ENCODE peak calls at places on chromosomes 6 and 20, in four cellular contexts. One of them, this sample, is unnamed.

GRCh38 chr6:57198926-57199636 is 23.0 kb downstream of the RAB23 start:
- DNase-seq in ovary: no peak
- DNase-seq in A549: peak
- DNase-seq in GM12878: no peak
- DNase-seq in this sample: no peak

GRCh38 chr6:97697450-97697849 is 414.4 kb upstream of the MMS22L start:
- DNase-seq in ovary: no peak
- DNase-seq in A549: no peak
- DNase-seq in GM12878: no peak
- DNase-seq in this sample: no peak

GRCh38 chr6:90008908-90009501 is 114.7 kb downstream of the GJA10 start:
- DNase-seq in ovary: no peak
- DNase-seq in A549: no peak
- DNase-seq in GM12878: no peak
- DNase-seq in this sample: peak

GRCh38 chr20:58117944-58118343 is 110.5 kb downstream of the ANKRD60 start:
- DNase-seq in ovary: no peak
- DNase-seq in A549: no peak
- DNase-seq in GM12878: no peak
- DNase-seq in this sample: peak

GRCh38 chr6:87279051-87279595 is 43.3 kb upstream of the SMIM8 start:
- DNase-seq in ovary: no peak
- DNase-seq in A549: no peak
- DNase-seq in GM12878: no peak
- DNase-seq in this sample: no peak

GRCh38 chr20:47220161-47220582 is 136.3 kb downstream of the ZMYND8 start:
- DNase-seq in ovary: no peak
- DNase-seq in A549: peak
- DNase-seq in GM12878: no peak
- DNase-seq in this sample: no peak

GRCh38 chr6:38933426-38933825 is 115.2 kb upstream of the GLP1R start:
- DNase-seq in ovary: no peak
- DNase-seq in A549: peak
- DNase-seq in GM12878: no peak
- DNase-seq in this sample: no peak

GRCh38 chr20:4920655-4921054 is 80.7 kb downstream of the SLC23A2 start:
- DNase-seq in ovary: no peak
- DNase-seq in A549: no peak
- DNase-seq in GM12878: no peak
- DNase-seq in this sample: no peak

GRCh38 chr6:11848852-11849731 is 70.5 kb upstream of the ADTRP start:
- DNase-seq in ovary: no peak
- DNase-seq in A549: no peak
- DNase-seq in GM12878: no peak
- DNase-seq in this sample: no peak

GRCh38 chr6:56699066-56699654 is 56.5 kb upstream of the DST start:
- DNase-seq in ovary: no peak
- DNase-seq in A549: no peak
- DNase-seq in GM12878: no peak
- DNase-seq in this sample: no peak

GRCh38 chr6:85756982-85757381 is 114.3 kb upstream of the SYNCRIP start:
- DNase-seq in ovary: no peak
- DNase-seq in A549: peak
- DNase-seq in GM12878: no peak
- DNase-seq in this sample: no peak

GRCh38 chr6:116883005-116883404 is 6.0 kb downstream of the RFX6 start:
- DNase-seq in ovary: no peak
- DNase-seq in A549: no peak
- DNase-seq in GM12878: no peak
- DNase-seq in this sample: no peak

GRCh38 chr6:82118150-82118562 is 129.4 kb downstream of the IBTK start:
- DNase-seq in ovary: no peak
- DNase-seq in A549: no peak
- DNase-seq in GM12878: no peak
- DNase-seq in this sample: no peak

GRCh38 chr6:161048636-161049035 is 57.1 kb downstream of the MAP3K4 start:
- DNase-seq in ovary: no peak
- DNase-seq in A549: no peak
- DNase-seq in GM12878: no peak
- DNase-seq in this sample: no peak

GRCh38 chr6:126696921-126697693 is 357.2 kb downstream of the CENPW start:
- DNase-seq in ovary: no peak
- DNase-seq in A549: no peak
- DNase-seq in GM12878: no peak
- DNase-seq in this sample: no peak

GRCh38 chr6:11295969-11296368 is 63.5 kb upstream of the NEDD9 start:
- DNase-seq in ovary: no peak
- DNase-seq in A549: no peak
- DNase-seq in GM12878: no peak
- DNase-seq in this sample: no peak

GRCh38 chr20:37152284-37152683 is 26.8 kb upstream of the RPN2 start:
- DNase-seq in ovary: no peak
- DNase-seq in A549: no peak
- DNase-seq in GM12878: no peak
- DNase-seq in this sample: no peak

GRCh38 chr20:45019027-45019763 is 52.9 kb downstream of the STK4 start:
- DNase-seq in ovary: no peak
- DNase-seq in A549: no peak
- DNase-seq in GM12878: no peak
- DNase-seq in this sample: no peak

GRCh38 chr6:38775870-38776269 is 60.8 kb downstream of the DNAH8 start:
- DNase-seq in ovary: no peak
- DNase-seq in A549: no peak
- DNase-seq in GM12878: no peak
- DNase-seq in this sample: no peak

GRCh38 chr6:44737349-44737748 is 349.8 kb downstream of the CDC5L start:
- DNase-seq in ovary: no peak
- DNase-seq in A549: no peak
- DNase-seq in GM12878: no peak
- DNase-seq in this sample: peak

GRCh38 chr20:32526125-32526524 is 59.0 kb downstream of the NOL4L start:
- DNase-seq in ovary: no peak
- DNase-seq in A549: no peak
- DNase-seq in GM12878: peak
- DNase-seq in this sample: no peak

GRCh38 chr20:31606928-31607639 is 2.0 kb downstream of the ID1 start:
- DNase-seq in ovary: no peak
- DNase-seq in A549: peak
- DNase-seq in GM12878: no peak
- DNase-seq in this sample: no peak

GRCh38 chr6:68693271-68693670 is 58.2 kb downstream of the ADGRB3 start:
- DNase-seq in ovary: no peak
- DNase-seq in A549: no peak
- DNase-seq in GM12878: no peak
- DNase-seq in this sample: no peak

GRCh38 chr6:155316419-155316818 is 2.1 kb upstream of the TFB1M start:
- DNase-seq in ovary: no peak
- DNase-seq in A549: no peak
- DNase-seq in GM12878: no peak
- DNase-seq in this sample: no peak

GRCh38 chr6:155313602-155314091 is 637 bp downstream of the TFB1M start:
- DNase-seq in ovary: no peak
- DNase-seq in A549: peak
- DNase-seq in GM12878: no peak
- DNase-seq in this sample: no peak

GRCh38 chr6:155315516-155315871 is 1.2 kb upstream of the TFB1M start:
- DNase-seq in ovary: no peak
- DNase-seq in A549: no peak
- DNase-seq in GM12878: no peak
- DNase-seq in this sample: no peak

GRCh38 chr6:155314773-155315515 is 660 bp upstream of the TFB1M start:
- DNase-seq in ovary: peak
- DNase-seq in A549: peak
- DNase-seq in GM12878: peak
- DNase-seq in this sample: no peak

GRCh38 chr6:155314092-155314772 is at the start of gene TFB1M:
- DNase-seq in ovary: peak
- DNase-seq in A549: peak
- DNase-seq in GM12878: peak
- DNase-seq in this sample: peak
- TF ChIP-seq EP300 in ovary: no peak
- TF ChIP-seq EP300 in A549: no peak
- TF ChIP-seq EP300 in GM12878: no peak
- TF ChIP-seq EP300 in this sample: no peak

DNA sequence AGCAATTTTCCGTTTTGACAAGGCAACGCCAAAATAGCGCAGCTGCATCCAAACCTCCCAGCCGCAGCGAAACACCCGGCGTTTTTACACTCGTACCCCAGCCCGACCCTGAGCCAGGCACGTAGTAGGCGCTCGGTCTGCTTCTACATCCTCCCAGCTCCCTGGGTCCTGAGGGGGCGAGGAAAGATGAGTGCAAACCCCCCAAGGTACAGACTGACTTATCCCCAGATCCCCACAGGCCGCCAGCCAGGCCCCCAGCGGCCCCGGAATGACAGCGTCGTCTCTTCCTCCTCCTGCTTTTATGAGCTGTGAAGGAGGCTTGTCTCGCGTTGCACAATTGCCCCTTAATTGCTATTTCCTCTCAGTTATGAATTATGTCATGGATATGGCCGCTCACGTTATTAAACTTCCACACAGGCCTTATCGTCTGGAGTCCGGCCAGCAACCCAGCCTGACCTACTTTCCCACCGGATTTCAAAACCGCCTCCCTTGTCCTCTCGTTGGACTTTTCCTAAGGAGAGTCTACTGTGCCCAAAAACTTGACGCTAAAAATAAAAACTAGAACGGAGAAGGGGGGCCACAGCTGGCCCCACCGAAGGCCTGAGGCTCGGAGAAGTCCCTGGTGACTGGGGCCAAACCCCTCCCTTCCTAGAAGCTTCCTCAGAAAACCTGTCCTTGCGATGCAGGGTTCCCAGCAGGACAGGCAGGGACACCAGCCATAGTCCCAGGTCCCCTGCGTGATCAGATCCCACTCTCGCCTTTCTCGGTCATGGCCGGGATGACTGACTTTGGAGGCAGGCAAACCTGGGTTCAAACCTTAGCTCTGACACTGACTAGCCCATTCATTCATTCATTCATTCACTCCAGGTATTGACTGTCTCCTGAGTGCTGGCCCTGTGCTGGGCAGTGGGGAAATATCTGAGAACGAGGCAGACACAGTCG is 130.9 kb upstream of the PTPN1 start:
- DNase-seq in ovary: peak
- DNase-seq in A549: no peak
- DNase-seq in GM12878: no peak
- DNase-seq in this sample: peak
- H3K4me3 ChIP-seq in ovary: no peak
- H3K4me3 ChIP-seq in A549: no peak
- H3K4me3 ChIP-seq in GM12878: no peak
- H3K4me3 ChIP-seq in this sample: peak

GRCh38 chr6:134323698-134324097 is 5.8 kb upstream of the SGK1 start:
- DNase-seq in ovary: no peak
- DNase-seq in A549: no peak
- DNase-seq in GM12878: no peak
- DNase-seq in this sample: no peak
- TF ChIP-seq EP300 in ovary: no peak
- TF ChIP-seq EP300 in A549: no peak
- TF ChIP-seq EP300 in GM12878: no peak
- TF ChIP-seq EP300 in this sample: no peak

GRCh38 chr20:20699144-20699543 is 13.3 kb downstream of the RALGAPA2 start:
- DNase-seq in ovary: no peak
- DNase-seq in A549: peak
- DNase-seq in GM12878: no peak
- DNase-seq in this sample: no peak

GRCh38 chr20:20695250-20695816 is 17.1 kb downstream of the RALGAPA2 start:
- DNase-seq in ovary: no peak
- DNase-seq in A549: no peak
- DNase-seq in GM12878: no peak
- DNase-seq in this sample: no peak

GRCh38 chr20:20694591-20694990 is 17.9 kb downstream of the RALGAPA2 start:
- DNase-seq in ovary: no peak
- DNase-seq in A549: no peak
- DNase-seq in GM12878: no peak
- DNase-seq in this sample: peak

GRCh38 chr20:20699917-20700316 is 12.5 kb downstream of the RALGAPA2 start:
- DNase-seq in ovary: no peak
- DNase-seq in A549: no peak
- DNase-seq in GM12878: no peak
- DNase-seq in this sample: no peak

GRCh38 chr20:20697325-20697845 is 15.1 kb downstream of the RALGAPA2 start:
- DNase-seq in ovary: no peak
- DNase-seq in A549: no peak
- DNase-seq in GM12878: no peak
- DNase-seq in this sample: peak
- H3K4me3 ChIP-seq in ovary: no peak
- H3K4me3 ChIP-seq in A549: no peak
- H3K4me3 ChIP-seq in GM12878: no peak
- H3K4me3 ChIP-seq in this sample: no peak